ENCODE peak calls at places on chromosomes 6 and 20, in eight cellular contexts. F, G, I, J, P, U, E and Q are unnamed samples.
A peak's percentile ranks its signal among the peaks of the same experiment; 100 is the strongest.

GRCh38 chr6:27213544-27214125 is 33.9 kb upstream of the PRSS16 start:
- DNase-seq in F (no peak), G (no peak), I (no peak), J (peak; percentile 21), P (no peak), U (no peak), E (no peak), Q (no peak)

GRCh38 chr20:51042064-51042463 is 19.2 kb upstream of the KCNG1 start:
- DNase-seq in F (peak; percentile 17), G (no peak), I (no peak), J (no peak), P (no peak), U (no peak), E (no peak), Q (no peak)

GRCh38 chr6:85357651-85358050 is 92.2 kb upstream of the NT5E start:
- DNase-seq in F (no peak), G (no peak), I (no peak), J (no peak), P (no peak), U (no peak), E (no peak), Q (no peak)

GRCh38 chr20:43820742-43821330 is 93.8 kb upstream of the TOX2 start:
- DNase-seq in F (no peak), G (no peak), I (peak; percentile 12), J (no peak), P (peak; percentile 89), U (no peak), E (no peak), Q (peak; percentile 2)

GRCh38 chr6:35320031-35320410 is 22.3 kb upstream of the PPARD start:
- DNase-seq in F (no peak), G (no peak), I (no peak), J (no peak), P (no peak), U (no peak), E (no peak), Q (no peak)

GRCh38 chr6:166046982-166047381 is 120.7 kb downstream of the TBXT start:
- DNase-seq in F (no peak), G (no peak), I (no peak), J (no peak), P (no peak), U (no peak), E (no peak), Q (no peak)

GRCh38 chr20:2133318-2134183 is 31.9 kb downstream of the STK35 start:
- DNase-seq in F (peak; percentile 53), G (no peak), I (no peak), J (no peak), P (no peak), U (no peak), E (no peak), Q (no peak)

GRCh38 chr20:38270869-38271608 is 10.5 kb upstream of the KIAA1755 start:
- DNase-seq in F (no peak), G (peak; percentile 26), I (peak; percentile 77), J (peak; percentile 94), P (no peak), U (no peak), E (no peak), Q (no peak)

GRCh38 chr6:48814957-48815356 is 648.1 kb downstream of the MMUT start:
- DNase-seq in F (no peak), G (no peak), I (no peak), J (no peak), P (no peak), U (no peak), E (no peak), Q (no peak)

GRCh38 chr20:52426856-52427255 is 235.3 kb upstream of the ZFP64 start:
- DNase-seq in F (no peak), G (no peak), I (no peak), J (no peak), P (no peak), U (no peak), E (no peak), Q (no peak)

GRCh38 chr6:107361568-107362270 is 97.6 kb downstream of the PDSS2 start:
- DNase-seq in F (no peak), G (no peak), I (no peak), J (no peak), P (no peak), U (no peak), E (no peak), Q (no peak)

GRCh38 chr6:56525976-56526375 is 116.7 kb downstream of the DST start:
- DNase-seq in F (no peak), G (no peak), I (no peak), J (no peak), P (no peak), U (no peak), E (no peak), Q (no peak)

GRCh38 chr6:56529594-56530191 is 113.0 kb downstream of the DST start:
- DNase-seq in F (no peak), G (no peak), I (no peak), J (no peak), P (no peak), U (no peak), E (no peak), Q (no peak)

GRCh38 chr6:56527934-56528333 is 114.8 kb downstream of the DST start:
- DNase-seq in F (no peak), G (no peak), I (no peak), J (no peak), P (no peak), U (no peak), E (no peak), Q (no peak)

GRCh38 chr6:56526860-56527544 is 115.7 kb downstream of the DST start:
- DNase-seq in F (no peak), G (no peak), I (no peak), J (no peak), P (no peak), U (no peak), E (no peak), Q (no peak)

GRCh38 chr6:56528412-56528841 is 114.3 kb downstream of the DST start:
- DNase-seq in F (no peak), G (no peak), I (no peak), J (peak; percentile 48), P (no peak), U (no peak), E (no peak), Q (no peak)
- TF ChIP-seq POLR2AphosphoS5 in F (no peak), G (no peak), I (no peak), J (no peak), P (peak; percentile 43), U (no peak), E (no peak), Q (no peak)

GRCh38 chr6:41377071-41377470 is 41.7 kb downstream of the NCR2 start:
- DNase-seq in F (no peak), G (no peak), I (no peak), J (no peak), P (peak; percentile 66), U (no peak), E (no peak), Q (no peak)

GRCh38 chr6:41375598-41376151 is 40.3 kb downstream of the NCR2 start:
- DNase-seq in F (no peak), G (no peak), I (no peak), J (no peak), P (peak; percentile 74), U (no peak), E (no peak), Q (no peak)

GRCh38 chr6:41373919-41374617 is 38.7 kb downstream of the NCR2 start:
- DNase-seq in F (no peak), G (no peak), I (no peak), J (no peak), P (peak; percentile 60), U (no peak), E (no peak), Q (no peak)

GRCh38 chr6:41374618-41375590 is 39.5 kb downstream of the NCR2 start:
- DNase-seq in F (no peak), G (no peak), I (no peak), J (no peak), P (peak; percentile 87), U (no peak), E (no peak), Q (no peak)

DNA sequence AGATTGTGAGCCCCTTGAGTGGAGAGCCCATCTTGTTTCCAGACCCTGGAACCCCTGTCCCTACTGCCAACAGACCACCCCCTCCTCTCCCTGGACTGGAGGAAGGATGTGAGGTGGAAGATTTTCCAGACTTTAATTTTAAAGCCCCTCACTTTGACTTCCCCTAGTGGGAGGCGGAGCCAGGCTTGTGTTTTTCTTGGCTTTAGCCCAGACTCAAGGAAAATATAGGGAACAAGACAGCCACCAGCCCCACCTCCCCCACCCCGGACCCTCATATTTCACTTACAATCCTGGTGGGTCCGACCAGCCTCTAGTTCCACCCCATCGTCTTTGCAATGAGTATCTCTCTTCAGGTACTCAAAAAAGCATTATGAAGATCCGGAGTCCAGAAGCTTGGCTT is 40.8 kb downstream of the NCR2 start:
- DNase-seq in F (no peak), G (no peak), I (no peak), J (no peak), P (peak; percentile 68), U (no peak), E (no peak), Q (no peak)
- H3K27me3 ChIP-seq in F (peaks cover 75% of the 10 kb centered on the region), G (peaks cover 3% of the 10 kb centered on the region), I (peaks cover 25% of the 10 kb centered on the region), J (peaks cover 67% of the 10 kb centered on the region), P (peaks cover 41% of the 10 kb centered on the region), U (no peaks in the 10 kb centered on the region), E (peaks cover 47% of the 10 kb centered on the region), Q (peaks cover 24% of the 10 kb centered on the region)

GRCh38 chr6:131960371-131961133 is 9.4 kb upstream of the CCN2 start:
- DNase-seq in F (no peak), G (no peak), I (no peak), J (peak; percentile 76), P (no peak), U (no peak), E (no peak), Q (no peak)
- TF ChIP-seq POLR2A in F (no peak), G (no peak), I (no peak), J (no peak), P (no peak), U (no peak), E (no peak), Q (no peak)

DNA sequence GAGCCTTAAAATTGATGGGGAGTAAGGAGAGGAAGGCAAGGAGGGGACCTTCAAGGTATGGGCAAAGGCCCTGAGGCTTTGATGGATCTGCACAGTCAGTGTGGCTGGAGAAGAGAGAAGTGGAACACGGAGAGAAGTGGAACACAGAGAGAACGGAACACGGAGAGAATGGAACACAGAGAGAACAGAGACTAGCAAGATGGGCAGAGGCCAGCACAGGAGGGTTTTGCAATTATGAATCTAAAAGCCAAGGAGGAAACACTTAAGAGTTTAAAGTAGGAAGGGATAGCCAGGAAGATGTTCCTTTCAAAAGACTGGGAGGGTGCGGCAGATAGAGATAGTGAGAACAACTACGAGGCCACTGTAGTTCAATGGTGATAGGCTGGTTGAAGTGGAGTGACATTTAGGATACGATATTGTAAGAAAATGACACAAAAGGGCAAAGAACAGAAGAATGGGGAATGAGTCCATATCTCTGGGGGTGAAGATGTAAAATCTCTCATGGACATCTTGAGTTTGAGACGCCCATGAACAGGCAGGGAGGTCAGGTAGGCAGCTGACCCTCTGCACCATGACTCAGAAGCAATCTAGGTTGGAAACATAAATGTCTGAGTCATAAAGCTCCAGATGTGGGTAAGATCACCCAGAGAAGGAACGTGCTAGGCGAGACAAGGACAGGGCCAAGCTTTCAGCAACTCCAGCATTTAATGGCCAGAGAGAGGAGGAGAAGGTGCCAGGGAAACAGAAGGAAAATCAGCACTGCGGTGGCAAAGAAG is 25.4 kb downstream of the ZMYND8 start:
- DNase-seq in F (no peak), G (peak; percentile 76), I (no peak), J (peak; percentile 87), P (no peak), U (no peak), E (no peak), Q (no peak)
- TF ChIP-seq POLR2AphosphoS5 in F (no peak), G (peak; percentile 65), I (no peak), J (peak; percentile 49), P (no peak), U (no peak), E (peak; percentile 77), Q (no peak)

GRCh38 chr6:52138284-52138683 is 47.9 kb upstream of the IL17A start:
- DNase-seq in F (no peak), G (no peak), I (no peak), J (no peak), P (peak; percentile 34), U (no peak), E (no peak), Q (no peak)
- H3K27me3 ChIP-seq in F (no peaks in the 10 kb centered on the region), G (peaks cover 59% of the 10 kb centered on the region), I (no peaks in the 10 kb centered on the region), J (peaks cover 7% of the 10 kb centered on the region), P (no peaks in the 10 kb centered on the region), U (no peaks in the 10 kb centered on the region), E (no peaks in the 10 kb centered on the region), Q (no peaks in the 10 kb centered on the region)